ENCODE peak calls at places on chromosomes 16 and 17, in six cellular contexts. One of them, this sample, is unnamed.

GRCh38 chr17:80028030-80028429 is 7.6 kb downstream of the TBC1D16 start:
- DNase-seq in GM12878: no peak
- DNase-seq in A549: no peak
- DNase-seq in K562: no peak
- DNase-seq in endothelial cell of umbilical vein: peak
- DNase-seq in HepG2: no peak
- DNase-seq in this sample: no peak

GRCh38 chr17:28545141-28545503 is 7.3 kb downstream of the UNC119 start:
- DNase-seq in A549: no peak
- DNase-seq in endothelial cell of umbilical vein: no peak
- DNase-seq in GM12878: no peak
- DNase-seq in HepG2: no peak
- DNase-seq in K562: no peak
- DNase-seq in this sample: no peak

GRCh38 chr17:58595194-58595792 is 80.9 kb upstream of the MTMR4 start:
- DNase-seq in HepG2: no peak
- DNase-seq in endothelial cell of umbilical vein: no peak
- DNase-seq in K562: peak
- DNase-seq in GM12878: no peak
- DNase-seq in A549: peak
- DNase-seq in this sample: peak

GRCh38 chr16:84136331-84137125 is 8.4 kb downstream of the HSDL1 start:
- DNase-seq in A549: no peak
- DNase-seq in GM12878: no peak
- DNase-seq in HepG2: no peak
- DNase-seq in endothelial cell of umbilical vein: no peak
- DNase-seq in K562: no peak
- DNase-seq in this sample: no peak

GRCh38 chr17:27343294-27343693 is 49.4 kb downstream of the WSB1 start:
- DNase-seq in endothelial cell of umbilical vein: no peak
- DNase-seq in K562: no peak
- DNase-seq in HepG2: no peak
- DNase-seq in A549: no peak
- DNase-seq in GM12878: no peak
- DNase-seq in this sample: no peak

GRCh38 chr17:58447039-58447975 is 30.0 kb upstream of the RNF43 start:
- DNase-seq in endothelial cell of umbilical vein: peak
- DNase-seq in K562: peak
- DNase-seq in HepG2: peak
- DNase-seq in GM12878: peak
- DNase-seq in A549: peak
- DNase-seq in this sample: peak

GRCh38 chr16:1441391-1441829 is 2.9 kb downstream of the CCDC154 start:
- DNase-seq in K562: no peak
- DNase-seq in endothelial cell of umbilical vein: no peak
- DNase-seq in GM12878: no peak
- DNase-seq in HepG2: no peak
- DNase-seq in A549: no peak
- DNase-seq in this sample: no peak

GRCh38 chr17:7475764-7476422 is 3.5 kb downstream of the ZBTB4 start:
- DNase-seq in HepG2: no peak
- DNase-seq in K562: peak
- DNase-seq in GM12878: no peak
- DNase-seq in endothelial cell of umbilical vein: no peak
- DNase-seq in A549: no peak
- DNase-seq in this sample: no peak

GRCh38 chr16:75260856-75261589 is 9.6 kb upstream of the BCAR1 start:
- DNase-seq in HepG2: no peak
- DNase-seq in A549: no peak
- DNase-seq in GM12878: no peak
- DNase-seq in K562: no peak
- DNase-seq in endothelial cell of umbilical vein: no peak
- DNase-seq in this sample: no peak

GRCh38 chr17:50050431-50051032 is 5.4 kb upstream of the ITGA3 start:
- DNase-seq in HepG2: no peak
- DNase-seq in K562: no peak
- DNase-seq in endothelial cell of umbilical vein: no peak
- DNase-seq in GM12878: no peak
- DNase-seq in A549: no peak
- DNase-seq in this sample: no peak
- TF ChIP-seq CTCF in HepG2: no peak
- TF ChIP-seq CTCF in K562: no peak
- TF ChIP-seq CTCF in endothelial cell of umbilical vein: no peak
- TF ChIP-seq CTCF in GM12878: no peak
- TF ChIP-seq CTCF in A549: peak
- TF ChIP-seq CTCF in this sample: no peak

GRCh38 chr17:47305302-47305923 is 18.3 kb upstream of the EFCAB13 start:
- DNase-seq in endothelial cell of umbilical vein: peak
- DNase-seq in K562: no peak
- DNase-seq in GM12878: no peak
- DNase-seq in A549: peak
- DNase-seq in HepG2: peak
- DNase-seq in this sample: no peak
- TF ChIP-seq MYC in endothelial cell of umbilical vein: no peak
- TF ChIP-seq MYC in K562: no peak
- TF ChIP-seq MYC in GM12878: no peak
- TF ChIP-seq MYC in A549: no peak
- TF ChIP-seq MYC in HepG2: no peak
- TF ChIP-seq MYC in this sample: no peak

DNA sequence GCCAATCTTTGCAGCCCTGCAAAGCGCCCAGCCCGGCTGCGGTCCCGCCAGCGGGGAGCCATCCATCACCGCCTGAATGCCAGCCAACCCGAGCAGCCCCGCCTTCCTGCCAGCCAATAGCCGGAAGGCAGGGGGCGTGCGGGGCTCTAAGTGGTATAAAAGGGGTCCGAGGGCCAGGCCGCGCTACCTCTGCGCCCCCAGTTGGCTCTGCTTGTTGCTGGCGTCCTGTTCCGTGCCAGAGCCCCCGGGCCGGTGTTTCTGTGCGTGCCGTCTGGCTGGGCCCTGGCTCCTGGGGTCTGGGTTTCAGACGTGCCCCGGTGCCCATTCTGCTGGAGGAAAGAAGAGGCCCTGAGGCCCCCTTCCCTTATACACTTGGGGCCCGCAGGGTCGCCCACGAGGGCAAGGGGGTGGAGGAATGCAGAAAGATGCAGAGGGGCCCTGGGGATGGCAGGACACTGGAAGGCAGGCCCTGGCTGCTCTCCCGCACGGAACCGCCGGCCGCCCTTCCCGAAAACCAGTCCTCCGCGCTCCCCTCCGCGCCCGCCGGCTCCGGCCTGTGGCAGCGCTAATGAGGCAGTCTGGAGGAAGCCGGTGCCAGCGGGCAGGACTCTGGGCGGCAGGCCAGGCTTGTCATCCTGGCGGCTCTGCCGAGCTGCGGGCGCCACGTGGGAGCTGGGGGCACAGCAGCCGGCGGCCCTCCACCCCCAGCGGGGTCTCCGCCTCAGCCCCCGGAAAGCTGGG is 14.0 kb downstream of the COPZ2 start:
- DNase-seq in A549: peak
- DNase-seq in K562: no peak
- DNase-seq in endothelial cell of umbilical vein: peak
- DNase-seq in HepG2: peak
- DNase-seq in GM12878: no peak
- DNase-seq in this sample: peak
- TF ChIP-seq MAX in A549: peak
- TF ChIP-seq MAX in K562: no peak
- TF ChIP-seq MAX in endothelial cell of umbilical vein: peak
- TF ChIP-seq MAX in HepG2: peak
- TF ChIP-seq MAX in GM12878: no peak
- TF ChIP-seq MAX in this sample: peak

DNA sequence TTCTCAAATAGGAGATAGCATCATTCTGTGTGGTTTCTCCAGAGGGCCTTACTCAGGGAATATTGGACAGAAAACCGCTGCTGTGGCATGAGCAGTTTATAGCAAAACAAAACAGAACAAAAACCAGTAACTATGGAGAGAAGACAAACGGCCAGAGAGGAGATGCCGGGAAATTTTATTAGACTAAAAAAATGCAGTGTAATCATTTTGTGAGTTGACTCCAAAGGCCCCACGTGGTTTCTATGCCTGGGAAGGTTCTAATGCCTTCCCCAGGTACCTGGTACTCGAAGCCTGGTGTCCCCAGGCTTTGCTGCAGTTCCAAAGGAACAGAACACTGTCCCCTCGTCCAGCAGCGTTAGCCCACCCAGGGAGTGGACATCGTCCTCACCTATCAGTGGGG is 12.9 kb upstream of the CACNG5 start:
- DNase-seq in GM12878: no peak
- DNase-seq in endothelial cell of umbilical vein: no peak
- DNase-seq in K562: no peak
- DNase-seq in A549: no peak
- DNase-seq in HepG2: no peak
- DNase-seq in this sample: no peak
- TF ChIP-seq CTCF in GM12878: no peak
- TF ChIP-seq CTCF in endothelial cell of umbilical vein: no peak
- TF ChIP-seq CTCF in K562: no peak
- TF ChIP-seq CTCF in A549: no peak
- TF ChIP-seq CTCF in HepG2: no peak
- TF ChIP-seq CTCF in this sample: no peak

GRCh38 chr17:3475812-3476686 is at the start of gene ASPA:
- DNase-seq in A549: no peak
- DNase-seq in HepG2: no peak
- DNase-seq in GM12878: no peak
- DNase-seq in K562: no peak
- DNase-seq in endothelial cell of umbilical vein: no peak
- DNase-seq in this sample: no peak

GRCh38 chr17:3471599-3471998 is at the start of gene SPATA22:
- DNase-seq in HepG2: no peak
- DNase-seq in K562: no peak
- DNase-seq in A549: no peak
- DNase-seq in GM12878: no peak
- DNase-seq in endothelial cell of umbilical vein: no peak
- DNase-seq in this sample: no peak

GRCh38 chr17:3472137-3472536 is 518 bp upstream of the SPATA22 start:
- DNase-seq in K562: no peak
- DNase-seq in GM12878: no peak
- DNase-seq in HepG2: no peak
- DNase-seq in endothelial cell of umbilical vein: no peak
- DNase-seq in A549: no peak
- DNase-seq in this sample: no peak

GRCh38 chr17:3474212-3474611 is 1.6 kb upstream of the ASPA start:
- DNase-seq in K562: no peak
- DNase-seq in HepG2: peak
- DNase-seq in A549: peak
- DNase-seq in endothelial cell of umbilical vein: no peak
- DNase-seq in GM12878: no peak
- DNase-seq in this sample: no peak

GRCh38 chr17:3475155-3475808 is 515 bp upstream of the ASPA start:
- DNase-seq in GM12878: no peak
- DNase-seq in A549: no peak
- DNase-seq in HepG2: no peak
- DNase-seq in K562: no peak
- DNase-seq in endothelial cell of umbilical vein: no peak
- DNase-seq in this sample: no peak
- TF ChIP-seq MYC in GM12878: no peak
- TF ChIP-seq MYC in A549: no peak
- TF ChIP-seq MYC in HepG2: no peak
- TF ChIP-seq MYC in K562: no peak
- TF ChIP-seq MYC in endothelial cell of umbilical vein: no peak
- TF ChIP-seq MYC in this sample: no peak